ENCODE peak calls at places on chromosomes 12 and 14, in five cellular contexts. Q, M, N, X and D are unnamed samples.

GRCh38 chr14:68211421-68211820 is 391.8 kb downstream of the RAD51B start:
- DNase-seq in Q (no peak), M (no peak), N (no peak), X (no peak), D (no peak)

GRCh38 chr12:15886372-15887042 is 4.3 kb downstream of the STRAP start:
- DNase-seq in Q (no peak), M (no peak), N (peak; percentile 70), X (no peak), D (no peak)

GRCh38 chr14:50943943-50944646 is at the start of gene PYGL:
- DNase-seq in Q (peak; percentile 85), M (no peak), N (peak; percentile 55), X (no peak), D (no peak)

GRCh38 chr12:56160160-56160763 is 2.1 kb downstream of the MYL6 start:
- DNase-seq in Q (no peak), M (peak; percentile 40), N (no peak), X (no peak), D (no peak)

GRCh38 chr12:76346798-76347420 is 1.3 kb downstream of the BBS10 start:
- DNase-seq in Q (peak; percentile 11), M (no peak), N (peak; percentile 50), X (peak; percentile 25), D (no peak)

GRCh38 chr12:103697912-103698751 is 111.1 kb downstream of the STAB2 start:
- DNase-seq in Q (no peak), M (no peak), N (no peak), X (no peak), D (no peak)

GRCh38 chr12:45214739-45215418 is 1.0 kb upstream of the ANO6 start:
- DNase-seq in Q (no peak), M (no peak), N (no peak), X (no peak), D (no peak)

GRCh38 chr12:103771466-103771865 is 69.6 kb downstream of the NT5DC3 start:
- DNase-seq in Q (peak; percentile 46), M (peak; percentile 40), N (peak; percentile 42), X (no peak), D (peak; percentile 76)

GRCh38 chr12:26195250-26195640 is at the start of gene SSPN:
- DNase-seq in Q (peak; percentile 33), M (peak; percentile 60), N (no peak), X (no peak), D (no peak)

GRCh38 chr12:14795028-14795448 is 8.2 kb downstream of the WBP11 start:
- DNase-seq in Q (no peak), M (no peak), N (no peak), X (no peak), D (no peak)

GRCh38 chr12:58455146-58455545 is 465.2 kb downstream of the LRIG3 start:
- DNase-seq in Q (no peak), M (no peak), N (no peak), X (no peak), D (no peak)

GRCh38 chr12:101407054-101407437 is 526 bp downstream of the ARL1 start:
- DNase-seq in Q (no peak), M (no peak), N (peak; percentile 6), X (no peak), D (no peak)

GRCh38 chr12:102034346-102034745 is 27.4 kb downstream of the WASHC3 start:
- DNase-seq in Q (no peak), M (no peak), N (no peak), X (no peak), D (no peak)

GRCh38 chr14:74190910-74191575 is 48.2 kb upstream of the VSX2 start:
- DNase-seq in Q (no peak), M (no peak), N (no peak), X (no peak), D (no peak)

GRCh38 chr14:103819503-103820307 is 27.7 kb downstream of the PPP1R13B start:
- DNase-seq in Q (peak; percentile 61), M (peak; percentile 32), N (peak; percentile 63), X (no peak), D (peak; percentile 27)

GRCh38 chr12:15154108-15154507 is 67.1 kb downstream of the RERG start:
- DNase-seq in Q (no peak), M (no peak), N (no peak), X (no peak), D (no peak)

GRCh38 chr12:15797818-15798217 is 8.6 kb upstream of the EPS8 start:
- DNase-seq in Q (no peak), M (no peak), N (peak; percentile 55), X (no peak), D (no peak)

GRCh38 chr12:59459966-59460365 is 135.9 kb upstream of the SLC16A7 start:
- DNase-seq in Q (no peak), M (no peak), N (no peak), X (no peak), D (no peak)

GRCh38 chr14:73468808-73469386 is 10.6 kb upstream of the NUMB start:
- DNase-seq in Q (no peak), M (no peak), N (no peak), X (no peak), D (no peak)

GRCh38 chr14:104796682-104797081 is 1.1 kb upstream of the AKT1 start:
- DNase-seq in Q (no peak), M (no peak), N (no peak), X (no peak), D (no peak)

GRCh38 chr12:100741084-100741711 is 53.4 kb upstream of the ANO4 start:
- DNase-seq in Q (peak; percentile 41), M (no peak), N (peak; percentile 10), X (no peak), D (no peak)

GRCh38 chr12:30599631-30600030 is 96.0 kb downstream of the IPO8 start:
- DNase-seq in Q (no peak), M (no peak), N (peak; percentile 97), X (no peak), D (no peak)

GRCh38 chr14:106436310-106436905 is 910.0 kb downstream of the TMEM121 start:
- DNase-seq in Q (peak; percentile 13), M (no peak), N (no peak), X (no peak), D (peak; percentile 29)

GRCh38 chr12:5185435-5186069 is 141.9 kb downstream of the KCNA5 start:
- DNase-seq in Q (no peak), M (no peak), N (no peak), X (no peak), D (no peak)

GRCh38 chr14:35965425-35965824 is 139.3 kb downstream of the BRMS1L start:
- DNase-seq in Q (no peak), M (no peak), N (no peak), X (no peak), D (no peak)

GRCh38 chr12:65720136-65720535 is 104.1 kb upstream of the HMGA2 start:
- DNase-seq in Q (no peak), M (no peak), N (no peak), X (no peak), D (no peak)

GRCh38 chr14:50875359-50876090 is 3.7 kb downstream of the ABHD12B start:
- DNase-seq in Q (no peak), M (no peak), N (peak; percentile 96), X (peak; percentile 78), D (no peak)

GRCh38 chr12:124296916-124297351 is 2.0 kb downstream of the RFLNA start:
- DNase-seq in Q (no peak), M (no peak), N (peak; percentile 35), X (no peak), D (no peak)

GRCh38 chr14:100654814-100655795 is 67.9 kb upstream of the BEGAIN start:
- DNase-seq in Q (peak; percentile 59), M (no peak), N (no peak), X (no peak), D (peak; percentile 83)

GRCh38 chr12:6326316-6326959 is 15.4 kb downstream of the TNFRSF1A start:
- DNase-seq in Q (peak; percentile 77), M (peak; percentile 91), N (peak; percentile 65), X (no peak), D (peak; percentile 75)

GRCh38 chr12:54431911-54432814 is 13.1 kb upstream of the ITGA5 start:
- DNase-seq in Q (no peak), M (no peak), N (no peak), X (no peak), D (no peak)
- TF ChIP-seq SUZ12 in Q (no peak), M (no peak), N (no peak), X (no peak), D (no peak)

GRCh38 chr12:77724367-77724957 is 106.2 kb upstream of the NAV3 start:
- DNase-seq in Q (peak; percentile 27), M (peak; percentile 11), N (peak; percentile 22), X (no peak), D (no peak)

GRCh38 chr12:77728018-77728417 is 102.7 kb upstream of the NAV3 start:
- DNase-seq in Q (no peak), M (no peak), N (no peak), X (no peak), D (no peak)

GRCh38 chr12:77727442-77728001 is 103.2 kb upstream of the NAV3 start:
- DNase-seq in Q (no peak), M (no peak), N (no peak), X (no peak), D (no peak)

GRCh38 chr12:77723308-77723707 is 107.4 kb upstream of the NAV3 start:
- DNase-seq in Q (no peak), M (no peak), N (no peak), X (no peak), D (no peak)

DNA sequence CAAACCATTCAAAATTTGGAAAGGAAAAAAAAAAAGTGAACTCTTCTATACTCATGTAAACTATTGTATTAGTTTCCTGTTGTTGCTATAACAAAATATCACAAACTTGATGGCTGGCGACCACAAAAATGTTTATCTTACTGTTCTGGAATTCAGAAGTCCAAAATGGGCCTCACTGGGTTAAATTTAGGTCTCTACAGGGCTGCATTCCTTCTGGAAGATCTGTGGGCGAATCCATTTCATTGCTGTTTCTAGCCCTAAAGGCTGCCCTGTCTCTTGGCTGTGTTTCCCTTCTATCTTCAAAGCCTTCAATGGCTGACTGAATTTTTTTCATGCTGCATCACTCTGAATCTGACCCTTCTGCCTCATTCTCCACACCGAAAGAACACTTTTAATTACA is 105.1 kb upstream of the NAV3 start:
- DNase-seq in Q (no peak), M (no peak), N (no peak), X (no peak), D (no peak)
- TF ChIP-seq SUZ12 in Q (no peak), M (no peak), N (no peak), X (no peak), D (no peak)

GRCh38 chr12:105226219-105226618 is 9.8 kb downstream of the APPL2 start:
- DNase-seq in Q (no peak), M (no peak), N (no peak), X (no peak), D (no peak)
- TF ChIP-seq SUZ12 in Q (no peak), M (no peak), N (no peak), X (no peak), D (no peak)

DNA sequence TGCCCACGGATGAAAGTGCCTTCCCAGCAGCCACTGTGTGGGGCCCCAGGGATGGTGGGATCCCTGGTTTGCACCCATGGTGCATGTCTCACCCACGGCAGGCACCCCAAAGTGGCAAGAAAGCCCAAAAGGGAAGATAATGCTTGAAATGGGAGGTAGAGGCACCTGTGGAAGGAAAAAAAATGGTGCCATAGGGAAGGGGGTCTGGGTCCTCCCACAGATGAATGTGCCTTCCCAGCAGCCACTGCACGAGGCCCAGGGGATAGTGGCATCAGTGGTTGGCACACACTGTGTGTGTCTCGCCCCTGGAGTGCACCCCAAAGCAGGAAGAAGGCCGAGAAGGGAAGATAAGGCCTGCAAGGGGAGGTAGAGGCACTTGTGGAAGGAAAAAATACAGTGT is 264.2 kb downstream of the ALG10 start:
- DNase-seq in Q (no peak), M (no peak), N (no peak), X (no peak), D (no peak)
- TF ChIP-seq SUZ12 in Q (no peak), M (no peak), N (no peak), X (no peak), D (no peak)

GRCh38 chr12:96063046-96063445 is 27.7 kb upstream of the LTA4H start:
- DNase-seq in Q (no peak), M (no peak), N (no peak), X (no peak), D (no peak)
- TF ChIP-seq SUZ12 in Q (no peak), M (no peak), N (no peak), X (no peak), D (no peak)